ENCODE peak calls at places on chromosomes 5 and 9, in six cellular contexts. One of them, this sample, is unnamed.

GRCh38 chr5:157253547-157253946 is 12.4 kb upstream of the CYFIP2 start:
- DNase-seq in HEK293T: peak; percentile 72
- DNase-seq in WTC11: peak; percentile 71
- DNase-seq in H1: peak; percentile 83
- DNase-seq in GM12878: no peak
- DNase-seq in HepG2: peak; percentile 35
- DNase-seq in this sample: peak; percentile 28

GRCh38 chr5:54727874-54728273 is 210.3 kb downstream of the SNX18 start:
- DNase-seq in WTC11: no peak
- DNase-seq in H1: no peak
- DNase-seq in GM12878: no peak
- DNase-seq in HepG2: no peak
- DNase-seq in HEK293T: no peak
- DNase-seq in this sample: no peak

GRCh38 chr9:34606908-34607307 is 5.0 kb downstream of the RPP25L start:
- DNase-seq in GM12878: no peak
- DNase-seq in WTC11: no peak
- DNase-seq in HEK293T: no peak
- DNase-seq in HepG2: peak; percentile 29
- DNase-seq in H1: no peak
- DNase-seq in this sample: no peak

GRCh38 chr5:175025046-175025445 is 300.7 kb downstream of the MSX2 start:
- DNase-seq in WTC11: no peak
- DNase-seq in H1: no peak
- DNase-seq in HepG2: no peak
- DNase-seq in HEK293T: no peak
- DNase-seq in GM12878: no peak
- DNase-seq in this sample: no peak

GRCh38 chr9:84955971-84956370 is 286.4 kb downstream of the NTRK2 start:
- DNase-seq in WTC11: no peak
- DNase-seq in HEK293T: no peak
- DNase-seq in HepG2: no peak
- DNase-seq in GM12878: no peak
- DNase-seq in H1: no peak
- DNase-seq in this sample: no peak

GRCh38 chr9:95462419-95463121 is 54.2 kb downstream of the PTCH1 start:
- DNase-seq in HepG2: no peak
- DNase-seq in HEK293T: no peak
- DNase-seq in WTC11: peak; percentile 39
- DNase-seq in GM12878: peak; percentile 94
- DNase-seq in H1: no peak
- DNase-seq in this sample: no peak

GRCh38 chr5:56816546-56817081 is 1.3 kb downstream of the MAP3K1 start:
- DNase-seq in HEK293T: peak; percentile 51
- DNase-seq in HepG2: peak; percentile 84
- DNase-seq in WTC11: peak; percentile 59
- DNase-seq in H1: no peak
- DNase-seq in GM12878: no peak
- DNase-seq in this sample: no peak

GRCh38 chr9:7656648-7657047 is 142.9 kb downstream of the DMAC1 start:
- DNase-seq in HEK293T: no peak
- DNase-seq in H1: no peak
- DNase-seq in HepG2: peak; percentile 8
- DNase-seq in GM12878: no peak
- DNase-seq in WTC11: no peak
- DNase-seq in this sample: no peak

GRCh38 chr5:146105477-146105876 is at the start of gene PLAC8L1:
- DNase-seq in H1: no peak
- DNase-seq in HepG2: no peak
- DNase-seq in GM12878: no peak
- DNase-seq in WTC11: no peak
- DNase-seq in HEK293T: no peak
- DNase-seq in this sample: no peak

DNA sequence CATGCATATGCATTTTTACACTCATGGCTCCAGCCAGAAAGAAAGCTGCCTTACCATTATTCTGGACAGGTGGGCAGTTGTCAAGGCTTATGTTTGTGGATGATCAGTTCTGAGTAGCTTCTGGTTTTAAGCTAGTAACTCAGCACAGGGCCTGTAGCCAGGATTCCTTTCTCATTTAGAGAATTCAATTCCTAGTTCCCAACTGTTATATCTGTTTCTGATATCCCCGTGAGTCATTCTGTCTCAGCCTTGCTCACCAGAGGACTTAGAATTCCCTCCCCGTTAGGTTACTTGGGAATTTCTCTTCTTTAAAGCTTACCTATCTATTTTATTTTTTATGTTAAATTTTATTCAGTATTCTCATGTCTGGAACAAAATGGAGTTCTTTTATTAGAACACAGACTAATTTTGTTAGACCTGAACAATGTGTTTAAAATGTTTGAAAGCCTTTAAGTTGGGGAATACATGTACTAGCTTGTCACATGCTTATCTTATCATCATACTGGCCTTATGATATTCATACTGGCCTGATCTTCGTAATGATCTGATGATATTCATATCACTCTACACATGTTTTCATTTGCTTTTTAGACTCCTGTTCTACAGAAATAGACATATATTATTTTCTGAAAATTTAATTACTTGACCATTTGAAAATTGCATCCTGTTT is 47.1 kb downstream of the CAST start:
- DNase-seq in H1: no peak
- DNase-seq in WTC11: no peak
- DNase-seq in HEK293T: no peak
- DNase-seq in GM12878: no peak
- DNase-seq in HepG2: no peak
- DNase-seq in this sample: no peak
- TF ChIP-seq SP1 in H1: no peak
- TF ChIP-seq SP1 in WTC11: no peak
- TF ChIP-seq SP1 in HEK293T: no peak
- TF ChIP-seq SP1 in GM12878: no peak
- TF ChIP-seq SP1 in HepG2: no peak
- TF ChIP-seq SP1 in this sample: no peak

DNA sequence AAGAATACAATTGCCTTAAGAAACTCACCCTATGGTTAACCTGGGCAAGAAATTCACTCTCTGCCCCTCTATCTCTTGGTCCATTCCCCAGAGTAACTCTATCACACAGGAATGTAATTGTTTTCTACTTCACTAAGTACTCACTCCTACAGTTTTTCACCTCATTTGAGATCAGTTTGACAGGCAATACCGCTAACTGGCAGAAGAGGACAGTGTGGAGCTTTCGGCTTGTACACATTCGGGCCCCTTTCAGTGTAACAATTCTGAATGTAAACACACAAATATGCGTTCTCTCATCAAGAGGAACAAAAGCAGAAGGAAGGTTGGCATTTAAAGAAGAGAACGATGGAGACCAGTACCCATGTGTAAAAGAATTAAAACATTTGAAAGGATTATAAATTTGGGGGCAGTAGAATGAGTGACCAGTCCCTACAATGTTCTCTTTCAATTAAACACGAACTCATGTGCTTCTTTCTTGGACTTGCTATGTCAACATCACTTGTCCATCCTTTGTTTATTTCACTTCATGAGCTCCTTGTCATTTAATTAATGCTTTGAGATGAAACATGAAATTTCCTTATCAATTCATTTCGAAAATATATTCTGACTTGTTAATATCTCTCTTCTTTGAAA is 188.5 kb upstream of the GRAMD2B start:
- DNase-seq in GM12878: no peak
- DNase-seq in WTC11: peak; percentile 31
- DNase-seq in HepG2: peak; percentile 13
- DNase-seq in HEK293T: peak; percentile 55
- DNase-seq in H1: peak; percentile 54
- DNase-seq in this sample: peak; percentile 37
- TF ChIP-seq SP1 in GM12878: no peak
- TF ChIP-seq SP1 in WTC11: no peak
- TF ChIP-seq SP1 in HepG2: no peak
- TF ChIP-seq SP1 in HEK293T: no peak
- TF ChIP-seq SP1 in H1: no peak
- TF ChIP-seq SP1 in this sample: no peak

GRCh38 chr9:93096811-93097382 is 880 bp downstream of the CARD19 start:
- DNase-seq in GM12878: no peak
- DNase-seq in WTC11: no peak
- DNase-seq in HEK293T: no peak
- DNase-seq in H1: no peak
- DNase-seq in HepG2: no peak
- DNase-seq in this sample: no peak
- TF ChIP-seq SP1 in GM12878: no peak
- TF ChIP-seq SP1 in WTC11: no peak
- TF ChIP-seq SP1 in HEK293T: no peak
- TF ChIP-seq SP1 in H1: no peak
- TF ChIP-seq SP1 in HepG2: no peak
- TF ChIP-seq SP1 in this sample: no peak

GRCh38 chr5:16043349-16043748 is 136.2 kb downstream of the MARCHF11 start:
- DNase-seq in HepG2: no peak
- DNase-seq in H1: no peak
- DNase-seq in HEK293T: no peak
- DNase-seq in WTC11: no peak
- DNase-seq in GM12878: no peak
- DNase-seq in this sample: no peak

GRCh38 chr5:16049766-16050165 is 129.8 kb downstream of the MARCHF11 start:
- DNase-seq in HepG2: no peak
- DNase-seq in HEK293T: no peak
- DNase-seq in H1: no peak
- DNase-seq in WTC11: no peak
- DNase-seq in GM12878: no peak
- DNase-seq in this sample: no peak

GRCh38 chr5:16051246-16051645 is 128.3 kb downstream of the MARCHF11 start:
- DNase-seq in H1: no peak
- DNase-seq in HEK293T: no peak
- DNase-seq in WTC11: no peak
- DNase-seq in HepG2: no peak
- DNase-seq in GM12878: no peak
- DNase-seq in this sample: no peak

GRCh38 chr5:16050414-16050813 is 129.2 kb downstream of the MARCHF11 start:
- DNase-seq in H1: no peak
- DNase-seq in GM12878: no peak
- DNase-seq in HEK293T: no peak
- DNase-seq in WTC11: no peak
- DNase-seq in HepG2: no peak
- DNase-seq in this sample: no peak

GRCh38 chr5:16048132-16048531 is 131.5 kb downstream of the MARCHF11 start:
- DNase-seq in GM12878: no peak
- DNase-seq in H1: no peak
- DNase-seq in WTC11: no peak
- DNase-seq in HepG2: no peak
- DNase-seq in HEK293T: no peak
- DNase-seq in this sample: no peak
- TF ChIP-seq SP1 in GM12878: no peak
- TF ChIP-seq SP1 in H1: no peak
- TF ChIP-seq SP1 in WTC11: no peak
- TF ChIP-seq SP1 in HepG2: no peak
- TF ChIP-seq SP1 in HEK293T: no peak
- TF ChIP-seq SP1 in this sample: no peak

GRCh38 chr9:80061940-80062339 is 490.2 kb downstream of the TLE4 start:
- DNase-seq in H1: no peak
- DNase-seq in WTC11: no peak
- DNase-seq in HEK293T: no peak
- DNase-seq in HepG2: no peak
- DNase-seq in GM12878: no peak
- DNase-seq in this sample: no peak
- TF ChIP-seq SP1 in H1: no peak
- TF ChIP-seq SP1 in WTC11: no peak
- TF ChIP-seq SP1 in HEK293T: no peak
- TF ChIP-seq SP1 in HepG2: no peak
- TF ChIP-seq SP1 in GM12878: no peak
- TF ChIP-seq SP1 in this sample: no peak

GRCh38 chr5:52673495-52673894 is 114.2 kb upstream of the ITGA1 start:
- DNase-seq in HepG2: no peak
- DNase-seq in HEK293T: no peak
- DNase-seq in H1: no peak
- DNase-seq in GM12878: no peak
- DNase-seq in WTC11: no peak
- DNase-seq in this sample: no peak

GRCh38 chr5:52672459-52672858 is 115.3 kb upstream of the ITGA1 start:
- DNase-seq in HepG2: no peak
- DNase-seq in GM12878: no peak
- DNase-seq in H1: no peak
- DNase-seq in HEK293T: no peak
- DNase-seq in WTC11: no peak
- DNase-seq in this sample: no peak

DNA sequence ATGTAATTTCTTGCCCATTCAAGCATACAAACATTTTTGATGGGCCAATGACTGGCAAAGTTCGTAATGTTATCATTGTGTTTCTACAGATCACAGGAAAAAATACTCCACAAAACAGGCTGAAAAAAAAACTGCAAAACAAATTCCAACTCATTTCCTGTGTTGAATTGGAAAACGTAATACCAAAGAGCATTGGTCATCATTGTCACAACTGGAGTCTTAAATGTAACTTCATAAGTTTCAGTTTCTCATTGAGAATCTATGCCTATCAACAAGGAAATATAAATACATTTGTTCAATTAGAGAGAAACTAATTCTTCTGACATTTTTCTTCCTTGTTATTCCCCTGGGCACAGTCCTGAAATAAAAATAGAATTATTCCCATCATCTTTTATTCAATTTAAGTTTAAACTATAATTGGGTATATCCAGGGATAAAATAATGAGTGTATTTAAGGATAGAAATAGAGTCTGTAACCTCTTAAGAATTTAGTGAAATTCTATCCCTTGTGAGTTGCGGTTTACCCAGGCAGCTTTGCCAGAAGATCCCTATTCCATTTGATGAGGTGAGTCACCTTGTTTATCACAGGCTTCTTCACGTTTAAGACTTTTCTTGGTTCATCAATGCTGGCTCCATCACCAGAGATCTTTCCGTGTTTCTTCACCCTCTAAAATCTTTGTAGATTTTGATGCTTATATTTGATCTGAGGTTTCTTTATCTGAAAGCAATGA is 112.7 kb upstream of the ITGA1 start:
- DNase-seq in HepG2: no peak
- DNase-seq in H1: no peak
- DNase-seq in HEK293T: no peak
- DNase-seq in GM12878: no peak
- DNase-seq in WTC11: no peak
- DNase-seq in this sample: no peak
- TF ChIP-seq SP1 in HepG2: no peak
- TF ChIP-seq SP1 in H1: no peak
- TF ChIP-seq SP1 in HEK293T: no peak
- TF ChIP-seq SP1 in GM12878: no peak
- TF ChIP-seq SP1 in WTC11: no peak
- TF ChIP-seq SP1 in this sample: no peak

DNA sequence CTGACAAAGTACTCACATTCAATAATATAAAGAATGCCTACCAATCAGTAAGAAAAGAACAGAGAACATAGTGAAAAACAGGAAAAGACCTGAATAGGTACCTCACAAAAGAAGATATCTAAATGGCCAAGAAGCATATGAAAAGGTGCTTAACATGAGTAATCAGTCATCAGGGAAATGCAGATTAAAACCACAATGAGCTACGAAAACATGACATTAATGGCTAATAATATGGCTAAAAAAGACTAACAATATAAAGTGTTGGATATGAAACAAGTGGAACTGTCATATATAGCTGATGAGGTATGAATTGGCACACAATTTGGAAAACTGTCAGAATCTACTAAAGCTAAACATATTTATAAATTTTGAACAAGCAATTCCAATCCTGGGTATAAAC is 18.9 kb downstream of the DENND1A start:
- DNase-seq in HepG2: no peak
- DNase-seq in HEK293T: no peak
- DNase-seq in H1: no peak
- DNase-seq in WTC11: no peak
- DNase-seq in GM12878: no peak
- DNase-seq in this sample: no peak
- TF ChIP-seq SP1 in HepG2: no peak
- TF ChIP-seq SP1 in HEK293T: no peak
- TF ChIP-seq SP1 in H1: no peak
- TF ChIP-seq SP1 in WTC11: no peak
- TF ChIP-seq SP1 in GM12878: no peak
- TF ChIP-seq SP1 in this sample: no peak